ENCODE peak calls at places on chromosomes 4 and X, in nine cellular contexts. A is body of pancreas, G is HCT116, K is esophagus muscularis mucosa, J is gastrocnemius medialis, Q is K562, Z is esophagus squamous epithelium, L is ovary, H is IMR-90. I is an unnamed sample.

GRCh38 chr4:82753725-82754410 is 44.7 kb downstream of the SCD5 start:
- DNase-seq in A (peak), G (no peak), K (no peak), J (no peak), Q (no peak), Z (no peak), L (peak), H (peak), I (no peak)

GRCh38 chr4:32169841-32170240 is 1449.7 kb downstream of the PCDH7 start:
- DNase-seq in A (no peak), G (no peak), K (no peak), J (no peak), Q (no peak), Z (no peak), L (no peak), H (no peak), I (no peak)

GRCh38 chrX:151902813-151903591 is 9.7 kb upstream of the MAGEA4 start:
- DNase-seq in A (peak), G (peak), K (no peak), J (peak), Q (no peak), Z (no peak), L (no peak), H (peak), I (peak)

GRCh38 chr4:99832854-99833253 is 16.2 kb downstream of the DAPP1 start:
- DNase-seq in A (no peak), G (no peak), K (no peak), J (no peak), Q (no peak), Z (no peak), L (no peak), H (no peak), I (no peak)

GRCh38 chr4:56630876-56631666 is 50.0 kb downstream of the HOPX start:
- DNase-seq in A (no peak), G (no peak), K (no peak), J (no peak), Q (no peak), Z (no peak), L (no peak), H (peak), I (no peak)

GRCh38 chrX:47078129-47079043 is at the start of gene RGN:
- DNase-seq in A (peak), G (no peak), K (no peak), J (no peak), Q (no peak), Z (no peak), L (peak), H (no peak), I (no peak)

GRCh38 chrX:136192839-136193414 is 45.6 kb downstream of the FHL1 start:
- DNase-seq in A (no peak), G (no peak), K (no peak), J (no peak), Q (no peak), Z (no peak), L (no peak), H (peak), I (no peak)

GRCh38 chr4:153188966-153189801 is 15.1 kb upstream of the TRIM2 start:
- DNase-seq in A (peak), G (no peak), K (no peak), J (no peak), Q (no peak), Z (no peak), L (no peak), H (peak), I (no peak)

GRCh38 chr4:102678695-102679335 is 82.0 kb downstream of the MANBA start:
- DNase-seq in A (no peak), G (no peak), K (no peak), J (no peak), Q (no peak), Z (no peak), L (no peak), H (no peak), I (no peak)

GRCh38 chrX:133359466-133359865 is 55.8 kb downstream of the GPC4 start:
- DNase-seq in A (no peak), G (no peak), K (no peak), J (no peak), Q (no peak), Z (no peak), L (no peak), H (no peak), I (no peak)

GRCh38 chrX:47047989-47048388 is 30.3 kb upstream of the RGN start:
- DNase-seq in A (peak), G (no peak), K (no peak), J (no peak), Q (peak), Z (no peak), L (no peak), H (peak), I (no peak)

GRCh38 chr4:124282301-124282898 is 430.1 kb downstream of the ANKRD50 start:
- DNase-seq in A (no peak), G (no peak), K (no peak), J (no peak), Q (no peak), Z (no peak), L (no peak), H (no peak), I (no peak)

GRCh38 chr4:41665808-41666207 is 82.7 kb downstream of the PHOX2B start:
- DNase-seq in A (no peak), G (no peak), K (no peak), J (no peak), Q (no peak), Z (no peak), L (no peak), H (no peak), I (no peak)

GRCh38 chr4:166324321-166324720 is 451.3 kb downstream of the TLL1 start:
- DNase-seq in A (peak), G (peak), K (no peak), J (no peak), Q (no peak), Z (no peak), L (no peak), H (no peak), I (no peak)

GRCh38 chr4:3011456-3012220 is 48.3 kb downstream of the GRK4 start:
- DNase-seq in A (no peak), G (no peak), K (no peak), J (no peak), Q (no peak), Z (no peak), L (no peak), H (no peak), I (no peak)

GRCh38 chrX:40867352-40867751 is 132.0 kb upstream of the MED14 start:
- DNase-seq in A (peak), G (peak), K (no peak), J (no peak), Q (no peak), Z (no peak), L (no peak), H (peak), I (no peak)

DNA sequence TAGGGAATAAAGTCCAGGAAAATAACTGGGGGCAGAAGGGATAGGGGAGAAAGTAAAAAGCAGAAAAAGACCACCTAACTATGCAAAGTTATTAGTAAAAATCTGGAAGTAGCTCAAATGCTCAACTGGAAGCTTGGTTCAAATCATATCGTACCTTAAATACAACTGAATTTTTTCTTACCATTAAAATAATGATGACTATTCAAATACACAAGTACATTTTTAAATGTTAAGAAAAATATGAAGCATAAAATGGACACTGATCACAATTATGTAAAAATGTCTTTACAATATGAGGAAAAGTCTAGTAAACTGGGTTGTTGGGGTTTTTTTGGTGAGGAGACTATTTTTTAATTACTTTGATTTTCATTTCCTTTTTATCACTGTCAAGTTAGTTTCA is 3.1 kb downstream of the BRWD3 start:
- DNase-seq in A (no peak), G (no peak), K (no peak), J (no peak), Q (no peak), Z (no peak), L (no peak), H (no peak), I (no peak)
- H3K4me3 ChIP-seq in A (no peak), G (no peak), K (no peak), J (no peak), Q (no peak), Z (no peak), L (no peak), H (no peak), I (no peak)

GRCh38 chr4:77821775-77822174 is 2.6 kb upstream of the CNOT6L start:
- DNase-seq in A (peak), G (no peak), K (no peak), J (no peak), Q (no peak), Z (no peak), L (no peak), H (no peak), I (no peak)
- TF ChIP-seq POLR2A in A (no peak), G (no peak), K (no peak), J (no peak), Q (no peak), Z (no peak), L (no peak), H (no peak), I (no peak)

GRCh38 chr4:76219299-76220055 is 5.9 kb upstream of the SCARB2 start:
- DNase-seq in A (peak), G (no peak), K (no peak), J (no peak), Q (no peak), Z (no peak), L (no peak), H (peak), I (peak)
- H3K27ac ChIP-seq in A (peak), G (no peak), K (no peak), J (peak), Q (no peak), Z (peak), L (no peak), H (peak), I (no peak)

GRCh38 chr4:138889216-138889615 is 126.4 kb upstream of the NOCT start:
- DNase-seq in A (no peak), G (no peak), K (no peak), J (no peak), Q (no peak), Z (no peak), L (no peak), H (no peak), I (no peak)
- H3K4me3 ChIP-seq in A (no peak), G (no peak), K (no peak), J (no peak), Q (no peak), Z (no peak), L (no peak), H (no peak), I (no peak)

DNA sequence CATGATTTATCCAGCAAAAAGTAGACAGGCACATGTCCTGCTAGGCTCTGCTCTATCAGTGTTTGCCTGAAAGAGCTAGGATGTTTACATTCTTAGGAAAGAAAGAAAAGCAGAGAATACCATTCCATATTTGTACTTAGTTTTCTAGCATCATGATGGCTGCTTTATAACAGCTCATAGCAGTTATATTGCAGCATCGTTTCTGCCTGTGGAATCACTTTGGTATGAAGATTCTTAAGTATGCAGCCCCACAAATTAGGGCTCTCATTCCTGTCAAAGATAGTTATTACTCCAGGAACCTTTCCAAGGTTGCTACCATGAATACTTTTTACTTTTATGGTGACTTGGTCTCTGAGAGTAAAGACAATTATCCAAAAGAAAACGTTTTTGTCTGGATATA is 119.0 kb upstream of the MYOZ2 start:
- DNase-seq in A (no peak), G (no peak), K (no peak), J (no peak), Q (no peak), Z (no peak), L (no peak), H (peak), I (no peak)
- TF ChIP-seq POLR2A in A (no peak), G (no peak), K (no peak), J (no peak), Q (no peak), Z (no peak), L (no peak), H (no peak), I (no peak)

GRCh38 chrX:66017659-66018170 is 22.2 kb downstream of the VSIG4 start:
- DNase-seq in A (no peak), G (no peak), K (no peak), J (no peak), Q (no peak), Z (no peak), L (no peak), H (no peak), I (no peak)
- H3K27ac ChIP-seq in A (no peak), G (no peak), K (no peak), J (no peak), Q (peak), Z (peak), L (no peak), H (no peak), I (no peak)

GRCh38 chrX:153644356-153645125 is 2.5 kb upstream of the DUSP9 start:
- DNase-seq in A (no peak), G (no peak), K (no peak), J (no peak), Q (no peak), Z (no peak), L (no peak), H (no peak), I (no peak)
- H3K4me3 ChIP-seq in A (no peak), G (no peak), K (no peak), J (no peak), Q (peak), Z (no peak), L (no peak), H (no peak), I (no peak)